ENCODE peak calls at places on chromosomes 13 and 19, in six cellular contexts. N is NCI-H510A, P is naive B cell, C is T-helper 17 cell, V is left lung, Q is cardiac muscle cell. O is an unnamed sample.

GRCh38 chr13:73261739-73262216 is 203.0 kb downstream of the KLF5 start:
- DNase-seq in N (no peak), P (no peak), C (no peak), V (no peak), Q (peak), O (no peak)

GRCh38 chr19:13079542-13079986 is 23.1 kb downstream of the LYL1 start:
- DNase-seq in N (no peak), P (no peak), C (no peak), V (no peak), Q (peak), O (no peak)

GRCh38 chr19:41937976-41938375 is 9.7 kb upstream of the ERFL start:
- DNase-seq in N (no peak), P (no peak), C (no peak), V (no peak), Q (no peak), O (no peak)

GRCh38 chr19:51186323-51186722 is 38.6 kb upstream of the CD33 start:
- DNase-seq in N (no peak), P (no peak), C (no peak), V (no peak), Q (no peak), O (no peak)

GRCh38 chr19:32392142-32392541 is 13.4 kb upstream of the DPY19L3 start:
- DNase-seq in N (no peak), P (no peak), C (no peak), V (no peak), Q (no peak), O (no peak)

GRCh38 chr13:98686281-98686680 is 66.2 kb downstream of the SLC15A1 start:
- DNase-seq in N (no peak), P (no peak), C (no peak), V (no peak), Q (no peak), O (no peak)

GRCh38 chr13:29532136-29532535 is 63.4 kb downstream of the SLC7A1 start:
- DNase-seq in N (no peak), P (no peak), C (no peak), V (no peak), Q (no peak), O (no peak)

GRCh38 chr13:111187879-111188643 is 73.0 kb downstream of the ARHGEF7 start:
- DNase-seq in N (no peak), P (no peak), C (no peak), V (no peak), Q (peak), O (no peak)

GRCh38 chr13:39527961-39528720 is 74.9 kb downstream of the LHFPL6 start:
- DNase-seq in N (no peak), P (no peak), C (no peak), V (no peak), Q (peak), O (no peak)

GRCh38 chr19:16376649-16377048 is 52.0 kb downstream of the KLF2 start:
- DNase-seq in N (no peak), P (peak), C (no peak), V (no peak), Q (no peak), O (no peak)

GRCh38 chr13:98144501-98145350 is 1.8 kb downstream of the FARP1 start:
- DNase-seq in N (peak), P (no peak), C (no peak), V (no peak), Q (peak), O (peak)

GRCh38 chr19:927707-928401 is 2.0 kb downstream of the ARID3A start:
- DNase-seq in N (no peak), P (no peak), C (no peak), V (no peak), Q (no peak), O (no peak)

GRCh38 chr13:61294467-61295186 is 121.0 kb downstream of the PCDH20 start:
- DNase-seq in N (no peak), P (no peak), C (no peak), V (no peak), Q (no peak), O (no peak)

GRCh38 chr19:50833117-50833801 is at the start of gene KLK15:
- DNase-seq in N (no peak), P (no peak), C (no peak), V (no peak), Q (no peak), O (no peak)

GRCh38 chr13:101892296-101892695 is 439.8 kb downstream of the ITGBL1 start:
- DNase-seq in N (no peak), P (no peak), C (no peak), V (no peak), Q (no peak), O (no peak)

GRCh38 chr13:40653558-40654318 is 12.7 kb downstream of the FOXO1 start:
- DNase-seq in N (no peak), P (no peak), C (no peak), V (no peak), Q (peak), O (no peak)

GRCh38 chr19:617551-618246 is 15.6 kb downstream of the POLRMT start:
- DNase-seq in N (no peak), P (no peak), C (no peak), V (no peak), Q (no peak), O (no peak)